ENCODE peak calls at places on chromosomes 13 and 19, in six cellular contexts. One of them, this sample, is unnamed.

GRCh38 chr19:47110521-47111080 is 3.0 kb downstream of the ZC3H4 start:
- DNase-seq in MM.1S: no peak
- DNase-seq in thoracic aorta: no peak
- DNase-seq in mucosa of descending colon: peak; percentile 74
- DNase-seq in AG09309: no peak
- DNase-seq in heart left ventricle: no peak
- DNase-seq in this sample: no peak

GRCh38 chr13:71240906-71241305 is 626.1 kb downstream of the DACH1 start:
- DNase-seq in mucosa of descending colon: no peak
- DNase-seq in MM.1S: no peak
- DNase-seq in thoracic aorta: no peak
- DNase-seq in AG09309: no peak
- DNase-seq in heart left ventricle: no peak
- DNase-seq in this sample: no peak

GRCh38 chr13:30043631-30043925 is 193.2 kb upstream of the UBL3 start:
- DNase-seq in thoracic aorta: no peak
- DNase-seq in MM.1S: no peak
- DNase-seq in AG09309: no peak
- DNase-seq in mucosa of descending colon: no peak
- DNase-seq in heart left ventricle: no peak
- DNase-seq in this sample: no peak

GRCh38 chr13:30033681-30034447 is 183.4 kb upstream of the UBL3 start:
- DNase-seq in MM.1S: no peak
- DNase-seq in AG09309: peak; percentile 93
- DNase-seq in thoracic aorta: no peak
- DNase-seq in mucosa of descending colon: no peak
- DNase-seq in heart left ventricle: no peak
- DNase-seq in this sample: peak; percentile 95

GRCh38 chr19:54937926-54938325 is 9.4 kb downstream of the NLRP7 start:
- DNase-seq in AG09309: no peak
- DNase-seq in MM.1S: peak; percentile 94
- DNase-seq in thoracic aorta: no peak
- DNase-seq in mucosa of descending colon: no peak
- DNase-seq in heart left ventricle: no peak
- DNase-seq in this sample: no peak

GRCh38 chr19:55027472-55028337 is 10.4 kb downstream of the GP6 start:
- DNase-seq in mucosa of descending colon: no peak
- DNase-seq in heart left ventricle: no peak
- DNase-seq in MM.1S: no peak
- DNase-seq in AG09309: no peak
- DNase-seq in thoracic aorta: no peak
- DNase-seq in this sample: no peak

GRCh38 chr19:4064551-4065260 is 2.0 kb downstream of the ZBTB7A start:
- DNase-seq in heart left ventricle: peak; percentile 79
- DNase-seq in MM.1S: no peak
- DNase-seq in AG09309: no peak
- DNase-seq in mucosa of descending colon: peak; percentile 86
- DNase-seq in thoracic aorta: no peak
- DNase-seq in this sample: no peak

GRCh38 chr19:45113628-45114027 is 20.6 kb downstream of the PPP1R37 start:
- DNase-seq in heart left ventricle: no peak
- DNase-seq in MM.1S: no peak
- DNase-seq in AG09309: no peak
- DNase-seq in mucosa of descending colon: peak; percentile 81
- DNase-seq in thoracic aorta: no peak
- DNase-seq in this sample: no peak

GRCh38 chr13:63024458-63024857 is 1608.8 kb upstream of the PCDH20 start:
- DNase-seq in mucosa of descending colon: no peak
- DNase-seq in AG09309: no peak
- DNase-seq in heart left ventricle: no peak
- DNase-seq in thoracic aorta: no peak
- DNase-seq in MM.1S: no peak
- DNase-seq in this sample: no peak

GRCh38 chr13:46489586-46490023 is 63.4 kb upstream of the LRCH1 start:
- DNase-seq in MM.1S: no peak
- DNase-seq in heart left ventricle: no peak
- DNase-seq in mucosa of descending colon: no peak
- DNase-seq in AG09309: peak; percentile 85
- DNase-seq in thoracic aorta: peak; percentile 62
- DNase-seq in this sample: peak; percentile 92

GRCh38 chr13:30375436-30375835 is 46.9 kb upstream of the UBE2L5 start:
- DNase-seq in mucosa of descending colon: no peak
- DNase-seq in thoracic aorta: no peak
- DNase-seq in MM.1S: peak; percentile 37
- DNase-seq in AG09309: no peak
- DNase-seq in heart left ventricle: no peak
- DNase-seq in this sample: no peak

GRCh38 chr13:113455384-113455783 is 2.1 kb upstream of the ADPRHL1 start:
- DNase-seq in AG09309: no peak
- DNase-seq in thoracic aorta: no peak
- DNase-seq in MM.1S: no peak
- DNase-seq in heart left ventricle: no peak
- DNase-seq in mucosa of descending colon: no peak
- DNase-seq in this sample: no peak

GRCh38 chr19:5430237-5430636 is 25.0 kb upstream of the ZNRF4 start:
- DNase-seq in heart left ventricle: no peak
- DNase-seq in AG09309: no peak
- DNase-seq in MM.1S: no peak
- DNase-seq in thoracic aorta: no peak
- DNase-seq in mucosa of descending colon: no peak
- DNase-seq in this sample: no peak

GRCh38 chr13:102878491-102878890 is 32.7 kb downstream of the ERCC5 start:
- DNase-seq in thoracic aorta: no peak
- DNase-seq in MM.1S: no peak
- DNase-seq in AG09309: no peak
- DNase-seq in heart left ventricle: no peak
- DNase-seq in mucosa of descending colon: no peak
- DNase-seq in this sample: peak; percentile 76

GRCh38 chr13:100428966-100429365 is 159.6 kb downstream of the GGACT start:
- DNase-seq in thoracic aorta: no peak
- DNase-seq in MM.1S: no peak
- DNase-seq in AG09309: no peak
- DNase-seq in mucosa of descending colon: no peak
- DNase-seq in heart left ventricle: no peak
- DNase-seq in this sample: no peak

GRCh38 chr13:32423592-32423991 is 4.3 kb downstream of the N4BP2L1 start:
- DNase-seq in MM.1S: no peak
- DNase-seq in heart left ventricle: no peak
- DNase-seq in AG09309: no peak
- DNase-seq in mucosa of descending colon: no peak
- DNase-seq in thoracic aorta: no peak
- DNase-seq in this sample: no peak

GRCh38 chr19:53874384-53874995 is 6.8 kb downstream of the MYADM start:
- DNase-seq in thoracic aorta: no peak
- DNase-seq in heart left ventricle: peak; percentile 39
- DNase-seq in mucosa of descending colon: no peak
- DNase-seq in AG09309: no peak
- DNase-seq in MM.1S: no peak
- DNase-seq in this sample: no peak

GRCh38 chr19:55147408-55148251 is 1.4 kb downstream of the TNNT1 start:
- DNase-seq in heart left ventricle: peak; percentile 54
- DNase-seq in MM.1S: no peak
- DNase-seq in AG09309: no peak
- DNase-seq in mucosa of descending colon: no peak
- DNase-seq in thoracic aorta: no peak
- DNase-seq in this sample: no peak

GRCh38 chr13:110182003-110182402 is 125.0 kb downstream of the COL4A1 start:
- DNase-seq in mucosa of descending colon: no peak
- DNase-seq in MM.1S: no peak
- DNase-seq in AG09309: no peak
- DNase-seq in heart left ventricle: no peak
- DNase-seq in thoracic aorta: no peak
- DNase-seq in this sample: no peak

GRCh38 chr13:112097770-112098169 is 30.8 kb downstream of the SOX1 start:
- DNase-seq in MM.1S: no peak
- DNase-seq in AG09309: no peak
- DNase-seq in mucosa of descending colon: no peak
- DNase-seq in heart left ventricle: no peak
- DNase-seq in thoracic aorta: no peak
- DNase-seq in this sample: no peak

GRCh38 chr19:54653181-54653809 is 9.5 kb upstream of the LILRB4 start:
- DNase-seq in MM.1S: peak; percentile 31
- DNase-seq in AG09309: no peak
- DNase-seq in mucosa of descending colon: no peak
- DNase-seq in thoracic aorta: no peak
- DNase-seq in heart left ventricle: no peak
- DNase-seq in this sample: peak; percentile 10

GRCh38 chr13:29859971-29860370 is 9.6 kb upstream of the UBL3 start:
- DNase-seq in MM.1S: no peak
- DNase-seq in AG09309: no peak
- DNase-seq in mucosa of descending colon: no peak
- DNase-seq in thoracic aorta: no peak
- DNase-seq in heart left ventricle: no peak
- DNase-seq in this sample: peak; percentile 83

GRCh38 chr13:112010714-112011113 is 56.2 kb upstream of the SOX1 start:
- DNase-seq in heart left ventricle: no peak
- DNase-seq in AG09309: no peak
- DNase-seq in MM.1S: no peak
- DNase-seq in thoracic aorta: no peak
- DNase-seq in mucosa of descending colon: no peak
- DNase-seq in this sample: no peak

GRCh38 chr13:24709186-24709913 is 29.1 kb downstream of the ATP12A start:
- DNase-seq in MM.1S: peak; percentile 36
- DNase-seq in thoracic aorta: no peak
- DNase-seq in AG09309: no peak
- DNase-seq in heart left ventricle: no peak
- DNase-seq in mucosa of descending colon: no peak
- DNase-seq in this sample: no peak

GRCh38 chr13:76828316-76828741 is 57.9 kb downstream of the KCTD12 start:
- DNase-seq in thoracic aorta: no peak
- DNase-seq in mucosa of descending colon: no peak
- DNase-seq in heart left ventricle: no peak
- DNase-seq in AG09309: no peak
- DNase-seq in MM.1S: no peak
- DNase-seq in this sample: peak; percentile 23

GRCh38 chr19:44592451-44592890 is 20.9 kb upstream of the IGSF23 start:
- DNase-seq in AG09309: no peak
- DNase-seq in MM.1S: no peak
- DNase-seq in mucosa of descending colon: no peak
- DNase-seq in heart left ventricle: no peak
- DNase-seq in thoracic aorta: no peak
- DNase-seq in this sample: no peak

GRCh38 chr19:55441319-55441691 is 1.8 kb downstream of the SHISA7 start:
- DNase-seq in AG09309: no peak
- DNase-seq in MM.1S: no peak
- DNase-seq in heart left ventricle: no peak
- DNase-seq in thoracic aorta: no peak
- DNase-seq in mucosa of descending colon: no peak
- DNase-seq in this sample: no peak

GRCh38 chr19:14189415-14189814 is 16.6 kb downstream of the ADGRL1 start:
- DNase-seq in thoracic aorta: no peak
- DNase-seq in MM.1S: no peak
- DNase-seq in heart left ventricle: no peak
- DNase-seq in AG09309: no peak
- DNase-seq in mucosa of descending colon: no peak
- DNase-seq in this sample: no peak
- TF ChIP-seq CTCF in thoracic aorta: no peak
- TF ChIP-seq CTCF in MM.1S: no peak
- TF ChIP-seq CTCF in heart left ventricle: no peak
- TF ChIP-seq CTCF in AG09309: no peak
- TF ChIP-seq CTCF in mucosa of descending colon: no peak
- TF ChIP-seq CTCF in this sample: no peak

GRCh38 chr13:26983533-26984315 is 187.9 kb downstream of the USP12 start:
- DNase-seq in thoracic aorta: no peak
- DNase-seq in AG09309: no peak
- DNase-seq in MM.1S: no peak
- DNase-seq in heart left ventricle: no peak
- DNase-seq in mucosa of descending colon: no peak
- DNase-seq in this sample: no peak
- H3K4me3 ChIP-seq in thoracic aorta: peak overlapping the region; percentile 56
- H3K4me3 ChIP-seq in AG09309: no peak overlapping the region
- H3K4me3 ChIP-seq in MM.1S: no peak overlapping the region
- H3K4me3 ChIP-seq in heart left ventricle: no peak overlapping the region
- H3K4me3 ChIP-seq in mucosa of descending colon: no peak overlapping the region
- H3K4me3 ChIP-seq in this sample: no peak overlapping the region

DNA sequence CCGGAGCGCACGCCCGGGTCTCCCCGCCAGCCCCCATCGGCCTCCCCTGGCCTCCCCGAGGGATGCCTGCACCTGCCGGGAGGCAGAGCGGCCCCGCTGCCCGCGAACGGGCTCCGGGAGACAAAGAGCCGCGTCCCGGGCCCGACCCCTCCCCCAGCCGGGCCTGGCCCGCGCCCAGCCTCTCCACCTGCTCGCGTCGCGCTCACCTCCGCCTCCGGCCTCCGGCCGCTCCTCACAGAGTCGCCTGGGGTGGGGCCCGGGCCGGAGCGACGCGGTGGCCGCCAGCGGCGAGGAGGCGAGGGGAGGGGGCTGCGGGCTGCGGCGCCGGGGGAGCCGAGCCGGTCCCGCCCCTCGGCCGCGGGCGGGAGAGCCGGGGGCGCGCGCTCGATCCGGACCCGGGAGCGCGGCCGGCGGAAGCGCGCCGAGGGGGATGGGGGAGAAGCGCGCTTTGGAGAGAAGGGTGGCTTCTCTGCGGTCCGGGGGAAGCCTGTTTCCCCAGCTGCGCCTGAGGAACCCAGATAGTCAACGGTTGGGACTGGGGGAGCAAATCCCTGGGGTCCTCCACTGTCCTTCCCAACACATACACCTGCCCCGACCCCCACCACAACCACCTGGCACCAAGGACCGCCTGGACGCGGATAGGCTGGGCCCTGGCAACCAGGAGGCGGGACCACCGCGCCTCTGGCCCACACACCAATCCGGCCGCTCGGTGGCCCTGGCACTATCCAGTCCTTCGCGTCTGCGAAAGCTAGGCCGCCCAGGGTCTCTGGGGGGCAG is at the start of gene PRR36:
- DNase-seq in MM.1S: no peak
- DNase-seq in mucosa of descending colon: no peak
- DNase-seq in heart left ventricle: no peak
- DNase-seq in thoracic aorta: no peak
- DNase-seq in AG09309: no peak
- DNase-seq in this sample: no peak
- TF ChIP-seq CTCF in MM.1S: no peak
- TF ChIP-seq CTCF in mucosa of descending colon: no peak
- TF ChIP-seq CTCF in heart left ventricle: no peak
- TF ChIP-seq CTCF in thoracic aorta: no peak
- TF ChIP-seq CTCF in AG09309: no peak
- TF ChIP-seq CTCF in this sample: no peak

GRCh38 chr13:97307096-97307495 is 85.0 kb downstream of the MBNL2 start:
- DNase-seq in AG09309: no peak
- DNase-seq in heart left ventricle: no peak
- DNase-seq in mucosa of descending colon: no peak
- DNase-seq in MM.1S: no peak
- DNase-seq in thoracic aorta: no peak
- DNase-seq in this sample: no peak

GRCh38 chr13:97307882-97308624 is 85.9 kb downstream of the MBNL2 start:
- DNase-seq in MM.1S: no peak
- DNase-seq in heart left ventricle: no peak
- DNase-seq in thoracic aorta: no peak
- DNase-seq in mucosa of descending colon: no peak
- DNase-seq in AG09309: no peak
- DNase-seq in this sample: peak; percentile 82

GRCh38 chr13:97308735-97309429 is 86.7 kb downstream of the MBNL2 start:
- DNase-seq in thoracic aorta: no peak
- DNase-seq in AG09309: no peak
- DNase-seq in MM.1S: no peak
- DNase-seq in mucosa of descending colon: no peak
- DNase-seq in heart left ventricle: no peak
- DNase-seq in this sample: no peak

GRCh38 chr13:97306646-97307045 is 84.5 kb downstream of the MBNL2 start:
- DNase-seq in mucosa of descending colon: no peak
- DNase-seq in thoracic aorta: no peak
- DNase-seq in AG09309: no peak
- DNase-seq in MM.1S: no peak
- DNase-seq in heart left ventricle: no peak
- DNase-seq in this sample: peak; percentile 58

GRCh38 chr13:97307544-97307881 is 85.4 kb downstream of the MBNL2 start:
- DNase-seq in thoracic aorta: no peak
- DNase-seq in MM.1S: no peak
- DNase-seq in AG09309: no peak
- DNase-seq in mucosa of descending colon: no peak
- DNase-seq in heart left ventricle: no peak
- DNase-seq in this sample: no peak
- H3K4me3 ChIP-seq in thoracic aorta: no peak overlapping the region
- H3K4me3 ChIP-seq in MM.1S: no peak overlapping the region
- H3K4me3 ChIP-seq in AG09309: no peak overlapping the region
- H3K4me3 ChIP-seq in mucosa of descending colon: no peak overlapping the region
- H3K4me3 ChIP-seq in heart left ventricle: no peak overlapping the region
- H3K4me3 ChIP-seq in this sample: no peak overlapping the region